ENCODE peak calls at places on chromosomes 1 and 21, in eight cellular contexts. O, S, Z, X, K, B, V and U are unnamed samples.

GRCh38 chr1:58585166-58585565 is 8.1 kb upstream of the TACSTD2 start:
- DNase-seq in S (no peak), O (no peak), Z (no peak), K (no peak), B (no peak), X (no peak), V (no peak), U (no peak)

GRCh38 chr1:232627645-232628334 is 2.1 kb downstream of the SIPA1L2 start:
- DNase-seq in B (peak), Z (no peak), V (no peak), X (peak), O (no peak), K (peak), S (no peak), U (peak)

GRCh38 chr1:106956721-106957120 is 99.8 kb upstream of the PRMT6 start:
- DNase-seq in S (no peak), X (no peak), K (no peak), O (no peak), V (no peak), B (peak), Z (no peak), U (no peak)

GRCh38 chr1:164707868-164708331 is 148.9 kb downstream of the PBX1 start:
- DNase-seq in X (no peak), V (no peak), Z (peak), O (peak), K (peak), S (no peak), B (peak), U (peak)

GRCh38 chr1:199282910-199283309 is 644.1 kb downstream of the PTPRC start:
- DNase-seq in B (peak), V (no peak), X (no peak), Z (no peak), O (no peak), K (no peak), S (no peak), U (no peak)

GRCh38 chr1:18955442-18956188 is 861 bp downstream of the IFFO2 start:
- DNase-seq in Z (peak), V (peak), S (no peak), X (peak), B (peak), O (peak), K (no peak), U (peak)

GRCh38 chr1:229863651-229864545 is 203.1 kb upstream of the GALNT2 start:
- DNase-seq in X (no peak), S (no peak), V (no peak), Z (no peak), K (no peak), O (peak), B (no peak), U (no peak)

GRCh38 chr21:43290529-43291346 is 121.9 kb downstream of the CRYAA start:
- DNase-seq in B (no peak), Z (no peak), O (peak), K (no peak), V (peak), X (peak), S (no peak), U (peak)

GRCh38 chr21:46646541-46647154 is 11.2 kb downstream of the PRMT2 start:
- DNase-seq in K (no peak), Z (no peak), S (no peak), B (no peak), O (no peak), X (no peak), V (no peak), U (peak)

GRCh38 chr1:145889722-145890121 is 4.1 kb upstream of the ANKRD35 start:
- DNase-seq in V (no peak), K (no peak), S (no peak), B (no peak), X (no peak), O (no peak), Z (no peak), U (peak)

GRCh38 chr1:230730979-230731378 is 16.2 kb upstream of the CAPN9 start:
- DNase-seq in O (no peak), K (no peak), V (no peak), Z (no peak), S (no peak), X (peak), B (no peak), U (no peak)

GRCh38 chr1:239833709-239834108 is 258.0 kb upstream of the FMN2 start:
- DNase-seq in S (no peak), B (no peak), X (peak), Z (no peak), K (no peak), V (no peak), O (no peak), U (no peak)